ENCODE peak calls at places on chromosomes 12 and 14, in eight cellular contexts. W is HuH-7, M is left cardiac atrium, L is NCI-H2029, B is activated T-helper 1 cell treated with Interleukin-2 at 50 U/mL for 16 hours, U is Right ventricle myocardium superior, V is left kidney, J is renal cortical epithelial cell. T is an unnamed sample.

GRCh38 chr12:77214136-77214535 is 148.8 kb upstream of the E2F7 start:
- DNase-seq in W (no peak), L (no peak), V (no peak), J (no peak), U (no peak), M (no peak), B (no peak), T (no peak)

GRCh38 chr12:31474751-31475150 is 116.2 kb downstream of the DENND5B start:
- DNase-seq in V (no peak), U (no peak), L (no peak), W (no peak), B (no peak), M (no peak), J (no peak), T (no peak)

GRCh38 chr12:125525879-125526278 is 460.6 kb downstream of the AACS start:
- DNase-seq in M (no peak), B (no peak), J (no peak), L (no peak), W (no peak), U (no peak), V (no peak), T (no peak)

GRCh38 chr14:104576607-104577332 is 2.8 kb upstream of the C14orf180 start:
- DNase-seq in J (no peak), U (no peak), M (no peak), L (no peak), B (no peak), V (no peak), W (no peak), T (peak)

GRCh38 chr12:16844875-16845274 is 238.9 kb upstream of the LMO3 start:
- DNase-seq in U (no peak), M (no peak), L (no peak), J (no peak), W (no peak), B (no peak), V (no peak), T (no peak)

GRCh38 chr14:68891851-68892660 is 87.0 kb downstream of the ACTN1 start:
- DNase-seq in W (no peak), V (no peak), U (no peak), L (no peak), M (no peak), B (no peak), J (peak), T (no peak)

GRCh38 chr12:127774828-127775227 is 492.1 kb upstream of the TMEM132C start:
- DNase-seq in M (peak), L (no peak), V (no peak), B (no peak), W (no peak), U (no peak), J (no peak), T (no peak)

GRCh38 chr14:72595152-72595551 is 298.7 kb downstream of the DPF3 start:
- DNase-seq in L (no peak), V (no peak), U (no peak), W (no peak), B (no peak), J (no peak), M (no peak), T (no peak)

GRCh38 chr14:105092912-105093425 is 27.7 kb upstream of the GPR132 start:
- DNase-seq in B (peak), U (peak), V (peak), J (no peak), M (peak), L (no peak), W (peak), T (no peak)

GRCh38 chr14:97233319-97233980 is 436.3 kb downstream of the VRK1 start:
- DNase-seq in V (no peak), W (no peak), L (no peak), B (no peak), U (no peak), M (no peak), J (no peak), T (no peak)